ENCODE peak calls at places on chromosome 2, in four cellular contexts. K, G, W and F are unnamed samples.

GRCh38 chr2:50746526-50746925 is 285.4 kb downstream of the NRXN1 start:
- DNase-seq in W (no peak), G (peak; percentile 35), K (no peak), F (no peak)

GRCh38 chr2:28750316-28751101 is 1.1 kb upstream of the PPP1CB start:
- DNase-seq in G (peak; percentile 6), W (no peak), K (no peak), F (no peak)

GRCh38 chr2:148917431-148917830 is 42.4 kb downstream of the KIF5C start:
- DNase-seq in K (no peak), G (no peak), W (no peak), F (no peak)

GRCh38 chr2:98376301-98376945 is 30.2 kb downstream of the CNGA3 start:
- DNase-seq in K (no peak), W (no peak), G (no peak), F (peak; percentile 63)

GRCh38 chr2:223930002-223930976 is 14.8 kb downstream of the WDFY1 start:
- DNase-seq in G (no peak), W (peak; percentile 37), K (no peak), F (no peak)

GRCh38 chr2:185952098-185952497 is 213.5 kb downstream of the FSIP2 start:
- DNase-seq in G (no peak), K (no peak), W (no peak), F (no peak)

GRCh38 chr2:176001281-176001902 is 675 bp downstream of the LNPK start:
- DNase-seq in G (peak; percentile 8), K (peak; percentile 48), W (peak; percentile 29), F (no peak)

GRCh38 chr2:39431592-39432316 is 5.3 kb downstream of the MAP4K3 start:
- DNase-seq in G (no peak), W (no peak), K (no peak), F (no peak)

GRCh38 chr2:110097506-110098220 is 18.0 kb downstream of the MALL start:
- DNase-seq in K (no peak), G (peak; percentile 49), W (no peak), F (peak; percentile 60)

GRCh38 chr2:173874003-173874898 is 90.9 kb downstream of the SP3 start:
- DNase-seq in G (no peak), K (no peak), W (no peak), F (no peak)

GRCh38 chr2:46194856-46195255 is 102.4 kb upstream of the EPAS1 start:
- DNase-seq in K (peak; percentile 8), G (no peak), W (no peak), F (no peak)

GRCh38 chr2:11560806-11561205 is 27.0 kb downstream of the GREB1 start:
- DNase-seq in K (no peak), W (peak; percentile 4), G (no peak), F (no peak)

GRCh38 chr2:160928854-160929301 is 231.3 kb upstream of the TANK start:
- DNase-seq in W (no peak), K (no peak), G (no peak), F (no peak)

GRCh38 chr2:127254386-127254981 is 34.4 kb upstream of the CYP27C1 start:
- DNase-seq in K (no peak), G (peak; percentile 45), W (no peak), F (no peak)

GRCh38 chr2:110216199-110216598 is 3.9 kb upstream of the MTLN start:
- DNase-seq in W (no peak), K (no peak), G (no peak), F (no peak)

GRCh38 chr2:46893231-46893943 is 22.2 kb downstream of the MCFD2 start:
- DNase-seq in W (no peak), K (no peak), G (no peak), F (no peak)

GRCh38 chr2:88329815-88330603 is 122.5 kb downstream of the FOXI3 start:
- DNase-seq in W (no peak), K (peak; percentile 45), G (peak; percentile 83), F (no peak)

GRCh38 chr2:98898423-98898841 is 37.6 kb downstream of the CRACDL start:
- DNase-seq in K (no peak), G (no peak), W (no peak), F (peak; percentile 73)

GRCh38 chr2:100886054-100886453 is 66.1 kb downstream of the NPAS2 start:
- DNase-seq in G (no peak), W (no peak), K (no peak), F (no peak)

GRCh38 chr2:216792222-216793001 is 67.5 kb downstream of the TNP1 start:
- DNase-seq in W (no peak), K (no peak), G (no peak), F (no peak)

GRCh38 chr2:186274936-186275575 is 211.0 kb upstream of the ZC3H15 start:
- DNase-seq in W (no peak), G (no peak), K (no peak), F (no peak)

GRCh38 chr2:46390901-46391395 is 88.4 kb upstream of the TMEM247 start:
- DNase-seq in W (no peak), K (no peak), G (no peak), F (peak; percentile 27)

GRCh38 chr2:191653669-191654402 is 24.1 kb upstream of the NABP1 start:
- DNase-seq in G (no peak), K (no peak), W (no peak), F (no peak)

GRCh38 chr2:241858206-241859016 is at the start of gene PDCD1:
- DNase-seq in G (peak; percentile 31), K (peak; percentile 86), W (peak; percentile 34), F (no peak)

GRCh38 chr2:183243760-183244159 is 119.5 kb downstream of the NUP35 start:
- DNase-seq in K (no peak), W (no peak), G (no peak), F (no peak)

DNA sequence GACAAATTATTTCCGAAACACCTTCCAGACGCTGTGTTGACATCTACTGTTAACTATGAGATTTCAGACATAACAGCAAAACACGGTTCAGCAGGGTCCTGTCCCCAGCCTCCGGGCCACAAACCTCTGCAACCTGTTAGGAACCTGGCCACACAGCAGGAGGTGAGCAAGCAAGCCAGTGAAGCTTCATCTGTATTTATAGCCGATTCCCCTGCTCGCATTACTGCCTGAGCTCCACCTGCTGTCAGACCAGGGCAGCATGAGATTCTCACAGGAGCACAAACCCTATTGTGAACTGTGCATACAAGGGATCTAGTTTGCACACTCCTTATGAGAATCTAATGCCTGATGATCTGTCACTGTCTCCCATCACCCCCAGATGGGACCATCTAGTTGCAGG is 31.1 kb downstream of the NDUFA10 start:
- DNase-seq in G (no peak), K (no peak), W (no peak), F (no peak)
- TF ChIP-seq CTCF in G (no peak), K (no peak), W (no peak), F (no peak)

GRCh38 chr2:73700111-73700510 is 37.0 kb downstream of the TPRKB start:
- DNase-seq in G (no peak), K (no peak), W (peak; percentile 50), F (no peak)
- TF ChIP-seq CTCF in G (no peak), K (no peak), W (no peak), F (no peak)

GRCh38 chr2:4780679-4781078 is 911.5 kb upstream of the SOX11 start:
- DNase-seq in G (no peak), W (no peak), K (no peak), F (no peak)

DNA sequence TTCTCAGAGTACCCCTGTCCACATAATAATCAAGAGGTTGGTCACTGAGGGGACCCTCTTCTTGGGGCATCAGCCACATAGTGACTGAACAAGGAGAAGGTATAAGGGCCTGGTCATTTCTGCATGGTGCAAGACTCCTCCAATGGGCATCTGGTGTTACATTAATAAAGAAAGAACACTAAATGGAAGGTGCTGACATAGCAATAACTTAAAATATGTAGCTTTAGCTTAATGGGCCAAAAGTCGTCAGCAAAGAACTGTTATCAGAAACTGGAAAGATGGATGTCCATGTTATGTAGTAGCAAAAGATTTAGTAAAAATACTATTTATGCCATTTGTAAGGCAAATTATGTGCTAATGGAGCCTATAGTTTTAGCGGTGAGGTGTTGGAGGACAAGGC is 916.5 kb upstream of the SOX11 start:
- DNase-seq in G (no peak), K (no peak), W (no peak), F (no peak)
- TF ChIP-seq CTCF in G (no peak), K (no peak), W (no peak), F (no peak)

GRCh38 chr2:71452565-71452964 is 796 bp upstream of the DYSF start:
- DNase-seq in G (peak; percentile 43), W (no peak), K (no peak), F (no peak)
- TF ChIP-seq CTCF in G (no peak), W (no peak), K (no peak), F (no peak)

GRCh38 chr2:232659359-232659758 is 26.0 kb downstream of the EFHD1 start:
- DNase-seq in W (no peak), G (no peak), K (no peak), F (no peak)

GRCh38 chr2:232655392-232655791 is 22.0 kb downstream of the EFHD1 start:
- DNase-seq in K (no peak), G (no peak), W (peak; percentile 30), F (no peak)

GRCh38 chr2:232662486-232663260 is 29.3 kb downstream of the EFHD1 start:
- DNase-seq in W (no peak), K (no peak), G (no peak), F (no peak)

GRCh38 chr2:232653441-232653840 is 20.0 kb downstream of the EFHD1 start:
- DNase-seq in G (no peak), K (no peak), W (no peak), F (no peak)

GRCh38 chr2:232658217-232658785 is 24.9 kb downstream of the EFHD1 start:
- DNase-seq in K (no peak), W (no peak), G (no peak), F (no peak)
- TF ChIP-seq CTCF in K (peak; percentile 8), W (no peak), G (no peak), F (no peak)

GRCh38 chr2:234136461-234136860 is 86.0 kb downstream of the SPP2 start:
- DNase-seq in G (peak; percentile 52), K (no peak), W (no peak), F (peak; percentile 19)
- TF ChIP-seq CTCF in G (no peak), K (no peak), W (no peak), F (no peak)

GRCh38 chr2:226798422-226799210 is 1.0 kb downstream of the IRS1 start:
- DNase-seq in W (peak; percentile 46), K (peak; percentile 70), G (peak; percentile 58), F (no peak)

GRCh38 chr2:226799211-226799975 is at the start of gene IRS1:
- DNase-seq in W (peak; percentile 75), G (peak; percentile 69), K (peak; percentile 67), F (peak; percentile 89)

GRCh38 chr2:226800941-226801784 is 1.5 kb upstream of the IRS1 start:
- DNase-seq in G (peak; percentile 94), W (peak; percentile 88), K (peak; percentile 89), F (no peak)

GRCh38 chr2:226797989-226798421 is 1.6 kb downstream of the IRS1 start:
- DNase-seq in K (no peak), G (no peak), W (peak; percentile 27), F (no peak)

GRCh38 chr2:226799976-226800940 is 638 bp upstream of the IRS1 start:
- DNase-seq in G (no peak), K (no peak), W (peak; percentile 32), F (no peak)
- TF ChIP-seq CTCF in G (peak; percentile 9), K (no peak), W (no peak), F (no peak)